ENCODE peak calls at places on chromosome 22, in ten cellular contexts. O, U, K, Y, A, I, W, P, L and Z are unnamed samples.

GRCh38 chr22:45664136-45664646 is 7.4 kb upstream of the ATXN10 start:
- DNase-seq in U (no peak), I (no peak), A (no peak), P (no peak), L (no peak), Y (no peak), O (no peak), K (no peak), W (no peak), Z (no peak)

GRCh38 chr22:41831383-41831782 is 1.5 kb upstream of the SREBF2 start:
- DNase-seq in O (peak), A (no peak), L (no peak), W (peak), K (no peak), P (no peak), U (no peak), I (no peak), Y (no peak), Z (peak)

GRCh38 chr22:37259540-37260029 is 15.5 kb upstream of the RAC2 start:
- DNase-seq in A (peak), P (no peak), Y (no peak), K (peak), I (no peak), W (no peak), O (peak), U (no peak), L (no peak), Z (no peak)

GRCh38 chr22:36409067-36409466 is 21.3 kb upstream of the MYH9 start:
- DNase-seq in I (no peak), A (no peak), U (no peak), W (no peak), K (no peak), L (no peak), O (no peak), Y (no peak), P (no peak), Z (no peak)

GRCh38 chr22:33519140-33519973 is 400.9 kb downstream of the LARGE1 start:
- DNase-seq in I (peak), O (peak), K (peak), A (no peak), U (no peak), W (peak), P (no peak), L (no peak), Y (no peak), Z (peak)

GRCh38 chr22:22698263-22698750 is 53.9 kb downstream of the GGTLC2 start:
- DNase-seq in L (no peak), W (no peak), P (no peak), Y (no peak), U (no peak), O (no peak), A (no peak), K (no peak), I (no peak), Z (no peak)

GRCh38 chr22:38233427-38233826 is 31.6 kb downstream of the MAFF start:
- DNase-seq in L (no peak), I (no peak), U (no peak), Y (no peak), O (peak), A (no peak), P (no peak), W (no peak), K (no peak), Z (peak)

GRCh38 chr22:50170453-50171318 is at the start of gene PANX2:
- DNase-seq in W (no peak), A (peak), P (no peak), O (no peak), I (no peak), U (no peak), K (no peak), Y (no peak), L (no peak), Z (peak)

GRCh38 chr22:37618072-37618656 is 9.5 kb downstream of the GGA1 start:
- DNase-seq in O (no peak), U (no peak), Y (no peak), I (no peak), L (no peak), K (no peak), A (no peak), P (no peak), W (no peak), Z (no peak)

GRCh38 chr22:41902016-41902415 is 12.9 kb downstream of the SHISA8 start:
- DNase-seq in P (no peak), K (no peak), A (no peak), L (no peak), Y (no peak), I (no peak), W (no peak), U (no peak), O (no peak), Z (peak)

GRCh38 chr22:30602049-30602448 is 4.9 kb upstream of the TCN2 start:
- DNase-seq in K (peak), L (no peak), I (no peak), W (peak), U (no peak), Y (no peak), O (peak), P (no peak), A (no peak), Z (no peak)

GRCh38 chr22:38305481-38306448 is 11.5 kb downstream of the CSNK1E start:
- DNase-seq in I (no peak), Y (no peak), P (no peak), O (peak), L (no peak), A (no peak), W (peak), K (peak), U (no peak), Z (no peak)

GRCh38 chr22:48701296-48702030 is 1126.2 kb downstream of the BRD1 start:
- DNase-seq in A (peak), Y (no peak), W (no peak), P (no peak), O (no peak), U (no peak), I (no peak), L (no peak), K (no peak), Z (no peak)

GRCh38 chr22:38870312-38870741 is 1.7 kb downstream of the CBX6 start:
- DNase-seq in L (peak), U (peak), A (peak), P (peak), K (peak), O (peak), W (peak), Y (peak), I (no peak), Z (peak)

GRCh38 chr22:45775569-45776312 is 104.1 kb downstream of the ATXN10 start:
- DNase-seq in Y (no peak), K (no peak), L (no peak), I (no peak), A (no peak), U (no peak), O (no peak), P (no peak), W (no peak), Z (no peak)

GRCh38 chr22:45294030-45294429 is 9.3 kb downstream of the UPK3A start:
- DNase-seq in K (no peak), Y (no peak), W (no peak), O (no peak), U (no peak), I (no peak), A (no peak), P (no peak), L (no peak), Z (no peak)

GRCh38 chr22:49587987-49588386 is 239.7 kb downstream of the BRD1 start:
- DNase-seq in L (no peak), W (no peak), A (no peak), U (no peak), P (no peak), I (no peak), O (no peak), K (no peak), Y (no peak), Z (no peak)

GRCh38 chr22:30733081-30733680 is 38.5 kb downstream of the OSBP2 start:
- DNase-seq in U (no peak), A (no peak), Y (no peak), P (no peak), K (no peak), L (no peak), I (no peak), O (peak), W (no peak), Z (peak)

GRCh38 chr22:23769321-23769965 is 1.7 kb upstream of the CHCHD10 start:
- DNase-seq in W (no peak), K (no peak), A (no peak), U (no peak), Y (no peak), L (no peak), P (no peak), I (no peak), O (no peak), Z (no peak)

GRCh38 chr22:23767673-23768548 is at the start of gene CHCHD10:
- DNase-seq in P (peak), O (peak), A (peak), I (no peak), L (peak), W (peak), U (peak), Y (no peak), K (peak), Z (peak)

GRCh38 chr22:23763579-23764331 is 965 bp downstream of the C22orf15 start:
- DNase-seq in W (peak), U (no peak), K (no peak), O (no peak), I (no peak), L (no peak), P (no peak), Y (no peak), A (no peak), Z (peak)

GRCh38 chr22:23764931-23765881 is 2.4 kb downstream of the C22orf15 start:
- DNase-seq in O (no peak), L (no peak), K (no peak), W (no peak), A (peak), I (no peak), Y (no peak), P (no peak), U (no peak), Z (peak)

DNA sequence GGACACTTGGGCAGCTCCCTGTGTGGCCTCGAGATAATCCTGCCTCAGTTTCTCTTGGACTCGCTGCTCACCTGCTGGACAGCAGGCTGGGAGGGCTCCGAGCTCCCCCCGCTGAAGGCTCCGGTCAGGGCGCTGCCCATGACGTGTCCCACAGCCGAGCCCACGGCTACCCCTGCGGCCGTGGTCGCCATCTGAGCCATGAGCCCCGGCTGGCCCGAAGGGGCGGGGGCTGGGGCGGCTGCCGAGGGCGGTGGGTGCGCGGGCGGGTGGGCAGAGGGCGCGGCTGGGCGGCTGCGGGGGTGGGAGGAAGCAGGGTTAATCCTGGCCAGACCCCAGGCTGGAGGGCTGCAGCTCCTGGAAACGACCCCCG is 484 bp downstream of the CHCHD10 start:
- DNase-seq in W (no peak), Y (no peak), O (no peak), P (no peak), U (no peak), A (no peak), K (no peak), I (no peak), L (no peak), Z (peak)
- H3K4me3 ChIP-seq in W (peak), Y (peak), O (peak), P (peak), U (peak), A (peak), K (peak), I (peak), L (peak), Z (peak)

DNA sequence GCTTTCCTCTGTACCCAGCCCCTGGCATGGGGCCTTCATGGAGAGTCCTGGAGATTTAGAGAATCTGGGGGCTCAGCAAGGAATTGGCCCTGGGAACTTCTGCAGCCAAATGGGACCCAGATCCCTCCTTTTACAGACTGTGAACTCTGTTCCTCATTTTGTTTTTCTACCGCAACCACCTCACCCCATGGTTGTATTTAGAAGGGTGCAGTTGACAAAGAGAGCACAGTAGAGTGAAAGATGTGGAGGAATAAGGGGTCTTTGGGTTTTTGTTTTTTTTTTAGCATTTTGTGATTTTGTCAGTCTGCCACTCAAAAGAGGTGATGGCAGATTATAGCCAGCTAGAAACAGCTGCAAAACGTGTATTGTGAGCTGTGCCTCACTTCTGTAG is 1.9 kb downstream of the ZNF74 start:
- DNase-seq in A (no peak), K (no peak), O (no peak), W (no peak), I (no peak), Y (no peak), L (no peak), P (no peak), U (no peak), Z (no peak)
- H3K4me3 ChIP-seq in A (no peak), K (no peak), O (no peak), W (no peak), I (no peak), Y (no peak), L (peak), P (no peak), U (no peak), Z (no peak)

DNA sequence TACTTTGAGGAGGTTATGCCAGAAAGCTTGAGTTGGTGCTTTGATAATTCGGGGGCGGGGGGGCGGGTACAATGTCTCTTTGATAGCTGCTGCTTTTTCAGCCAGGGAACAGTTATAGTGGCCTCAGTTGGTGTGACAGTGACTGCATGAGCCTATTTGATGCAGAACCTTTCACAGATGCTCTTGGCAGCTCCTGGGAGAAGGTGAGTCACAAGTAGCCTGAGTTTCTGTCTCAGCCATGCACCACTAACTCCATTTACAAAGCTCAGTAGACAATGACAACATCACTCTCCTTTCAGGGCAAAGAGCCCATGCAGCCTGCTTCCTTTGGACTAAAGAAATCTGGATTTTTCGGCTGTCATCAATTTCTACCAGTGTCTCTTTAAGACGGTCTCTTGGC is 42.1 kb upstream of the SEZ6L start:
- DNase-seq in Y (no peak), I (no peak), U (no peak), K (no peak), W (no peak), O (no peak), P (no peak), A (no peak), L (no peak), Z (no peak)
- H3K4me3 ChIP-seq in Y (no peak), I (no peak), U (no peak), K (no peak), W (no peak), O (no peak), P (no peak), A (no peak), L (no peak), Z (no peak)

GRCh38 chr22:35299217-35299716 is 427 bp upstream of the TOM1 start:
- DNase-seq in K (no peak), O (peak), Y (no peak), I (no peak), U (no peak), A (no peak), L (no peak), P (no peak), W (no peak), Z (no peak)

GRCh38 chr22:35303029-35303624 is 3.4 kb downstream of the TOM1 start:
- DNase-seq in P (no peak), I (no peak), A (no peak), O (no peak), K (no peak), U (no peak), W (no peak), Y (no peak), L (peak), Z (no peak)

GRCh38 chr22:35299717-35300497 is at the start of gene TOM1:
- DNase-seq in O (peak), P (peak), A (peak), Y (peak), I (peak), L (peak), K (peak), W (peak), U (peak), Z (peak)

GRCh38 chr22:35305525-35306070 is 5.9 kb downstream of the TOM1 start:
- DNase-seq in W (no peak), K (no peak), P (no peak), A (no peak), I (no peak), O (no peak), U (no peak), Y (no peak), L (no peak), Z (no peak)

DNA sequence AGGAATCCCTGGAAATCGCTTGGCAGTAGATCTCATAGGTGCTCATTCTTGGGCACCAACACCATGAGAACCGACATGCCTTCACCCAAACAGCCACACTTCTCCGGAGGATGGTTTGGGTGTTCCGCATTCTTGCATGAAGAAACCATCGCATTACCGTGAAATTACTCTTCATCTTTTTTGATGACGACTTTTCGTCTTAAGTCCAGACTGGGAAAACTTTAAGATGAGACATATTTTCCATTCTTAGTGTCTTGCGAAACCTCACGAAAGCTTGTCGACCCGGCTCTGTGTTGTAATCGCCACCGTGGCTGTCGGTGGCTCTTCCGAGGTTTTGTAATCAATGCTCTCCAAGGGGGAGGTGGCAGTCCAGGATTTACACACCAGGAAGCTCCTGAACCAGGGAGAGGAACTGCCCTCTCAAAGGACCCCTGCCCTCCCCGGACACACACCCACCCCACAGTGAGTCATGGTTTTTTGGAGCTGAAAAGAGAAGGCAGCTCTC is 1.7 kb downstream of the TOM1 start:
- DNase-seq in K (no peak), O (peak), A (peak), L (peak), I (no peak), W (no peak), U (no peak), P (no peak), Y (no peak), Z (peak)
- H3K4me3 ChIP-seq in K (no peak), O (peak), A (peak), L (no peak), I (no peak), W (peak), U (no peak), P (no peak), Y (peak), Z (peak)

GRCh38 chr22:20429254-20430100 is 8.1 kb downstream of the SCARF2 start:
- DNase-seq in L (no peak), K (no peak), O (no peak), I (no peak), Y (peak), U (peak), W (peak), P (peak), A (no peak), Z (no peak)
- H3K4me3 ChIP-seq in L (peak), K (no peak), O (no peak), I (no peak), Y (no peak), U (peak), W (peak), P (peak), A (peak), Z (peak)

GRCh38 chr22:43996170-43996980 is 27.7 kb upstream of the PARVB start:
- DNase-seq in W (peak), I (no peak), P (peak), Y (no peak), U (peak), A (peak), K (no peak), O (no peak), L (no peak), Z (peak)
- H3K4me3 ChIP-seq in W (peak), I (no peak), P (peak), Y (peak), U (peak), A (no peak), K (no peak), O (no peak), L (peak), Z (peak)

GRCh38 chr22:40180403-40180802 is 2.7 kb downstream of the TNRC6B start:
- DNase-seq in L (no peak), P (no peak), U (no peak), O (no peak), K (no peak), W (no peak), Y (no peak), A (no peak), I (no peak), Z (no peak)

GRCh38 chr22:40179535-40179934 is 1.8 kb downstream of the TNRC6B start:
- DNase-seq in I (no peak), W (no peak), U (no peak), L (no peak), P (no peak), K (no peak), O (no peak), A (no peak), Y (no peak), Z (no peak)

GRCh38 chr22:40182231-40182835 is 4.6 kb downstream of the TNRC6B start:
- DNase-seq in L (no peak), P (no peak), K (peak), W (no peak), Y (no peak), U (no peak), I (peak), A (no peak), O (no peak), Z (no peak)

GRCh38 chr22:40181323-40181722 is 3.6 kb downstream of the TNRC6B start:
- DNase-seq in P (no peak), I (no peak), A (no peak), K (no peak), O (no peak), W (no peak), U (no peak), Y (no peak), L (no peak), Z (no peak)

GRCh38 chr22:40183029-40183581 is 5.4 kb downstream of the TNRC6B start:
- DNase-seq in O (peak), A (no peak), W (peak), P (no peak), Y (no peak), L (no peak), K (no peak), U (no peak), I (peak), Z (no peak)
- H3K4me3 ChIP-seq in O (peak), A (no peak), W (peak), P (no peak), Y (no peak), L (peak), K (no peak), U (no peak), I (no peak), Z (peak)